ENCODE peak calls at places on chromosomes 7 and 10, in five cellular contexts. O is left ventricle myocardium inferior; H is central memory CD4-positive, alpha-beta T cell; V is retina; N is epithelial cell of esophagus. W is an unnamed sample.

GRCh38 chr10:8048281-8049008 is 6.0 kb upstream of the GATA3 start:
- DNase-seq in O (no peak), N (no peak), V (no peak), H (peak), W (no peak)

GRCh38 chr10:62851449-62851848 is 35.3 kb upstream of the EGR2 start:
- DNase-seq in N (peak), H (no peak), V (no peak), O (no peak), W (no peak)

GRCh38 chr10:47095211-47095610 is 184.0 kb downstream of the PTPN20 start:
- DNase-seq in H (no peak), N (no peak), V (no peak), O (no peak), W (no peak)

GRCh38 chr7:1357601-1358271 is 101.5 kb downstream of the MICALL2 start:
- DNase-seq in N (no peak), V (no peak), H (no peak), O (no peak), W (no peak)

GRCh38 chr7:21966271-21966670 is 20.6 kb upstream of the CDCA7L start:
- DNase-seq in N (no peak), O (no peak), V (no peak), H (no peak), W (no peak)

GRCh38 chr7:130903358-130903974 is 169.5 kb upstream of the KLF14 start:
- DNase-seq in H (no peak), N (peak), V (no peak), O (no peak), W (no peak)

GRCh38 chr7:39810710-39811109 is 139.3 kb upstream of the CDK13 start:
- DNase-seq in V (no peak), N (peak), H (no peak), O (no peak), W (no peak)

GRCh38 chr7:22373388-22373787 is 16.4 kb upstream of the RAPGEF5 start:
- DNase-seq in N (no peak), O (no peak), V (no peak), H (no peak), W (no peak)

GRCh38 chr7:151790095-151790825 is 86.7 kb downstream of the PRKAG2 start:
- DNase-seq in H (no peak), V (no peak), O (no peak), N (no peak), W (no peak)

GRCh38 chr10:71323407-71323806 is 4.3 kb downstream of the SLC29A3 start:
- DNase-seq in N (peak), O (no peak), H (peak), V (no peak), W (no peak)

GRCh38 chr10:48607356-48608278 is 2.7 kb upstream of the ARHGAP22 start:
- DNase-seq in N (no peak), H (no peak), V (no peak), O (no peak), W (no peak)

GRCh38 chr10:30413996-30414576 is 19.9 kb upstream of the MAP3K8 start:
- DNase-seq in O (no peak), V (peak), H (peak), N (peak), W (no peak)

GRCh38 chr10:33277135-33277536 is 57.3 kb downstream of the NRP1 start:
- DNase-seq in V (no peak), N (peak), H (no peak), O (peak), W (no peak)

GRCh38 chr10:86366033-86366901 is at the start of gene GRID1:
- DNase-seq in V (peak), O (no peak), H (no peak), N (peak), W (no peak)

GRCh38 chr7:3655635-3656034 is 354.6 kb downstream of the SDK1 start:
- DNase-seq in H (no peak), V (no peak), O (no peak), N (no peak), W (no peak)

GRCh38 chr7:73307436-73307835 is 1.2 kb downstream of the NSUN5 start:
- DNase-seq in V (no peak), N (no peak), O (no peak), H (no peak), W (no peak)

GRCh38 chr7:52423251-52423650 is 612.2 kb upstream of the POM121L12 start:
- DNase-seq in N (no peak), O (no peak), V (no peak), H (no peak), W (no peak)

GRCh38 chr10:70863470-70864160 is 24.8 kb downstream of the PCBD1 start:
- DNase-seq in O (no peak), N (no peak), H (no peak), V (no peak), W (no peak)

GRCh38 chr10:68348265-68348741 is 15.6 kb upstream of the PBLD start:
- DNase-seq in N (peak), V (peak), O (no peak), H (peak), W (no peak)

GRCh38 chr7:118104812-118105441 is 79.0 kb upstream of the LSM8 start:
- DNase-seq in V (peak), H (no peak), O (no peak), N (peak), W (no peak)

GRCh38 chr10:2212196-2212719 is 474.9 kb upstream of the ADARB2 start:
- DNase-seq in O (no peak), V (peak), N (no peak), H (no peak), W (no peak)

GRCh38 chr7:102836206-102836938 is 76.4 kb upstream of the LRRC17 start:
- DNase-seq in H (no peak), O (no peak), N (peak), V (peak), W (no peak)

GRCh38 chr10:110206988-110207804 is at the start of gene MXI1:
- DNase-seq in N (peak), H (peak), O (peak), V (peak), W (no peak)

GRCh38 chr10:14654821-14655382 is 119.8 kb downstream of the FAM107B start:
- DNase-seq in H (no peak), V (no peak), O (no peak), N (no peak), W (no peak)

GRCh38 chr10:7092603-7093002 is 318.2 kb downstream of the SFMBT2 start:
- DNase-seq in V (no peak), H (no peak), O (no peak), N (peak), W (no peak)

GRCh38 chr10:11824825-11825224 is 1.7 kb downstream of the PROSER2 start:
- DNase-seq in V (no peak), O (no peak), H (no peak), N (peak), W (no peak)

GRCh38 chr10:28939352-28940157 is 262.2 kb downstream of the BAMBI start:
- DNase-seq in V (peak), N (peak), H (no peak), O (peak), W (peak)

GRCh38 chr10:116164291-116164690 is 108.7 kb downstream of the GFRA1 start:
- DNase-seq in N (no peak), H (no peak), V (no peak), O (no peak), W (no peak)

GRCh38 chr10:62626817-62627216 is 177.7 kb upstream of the ADO start:
- DNase-seq in V (no peak), N (peak), H (no peak), O (no peak), W (no peak)

GRCh38 chr7:1096156-1097119 is 8.5 kb downstream of the GPER1 start:
- DNase-seq in H (no peak), O (no peak), N (no peak), V (no peak), W (no peak)

GRCh38 chr10:83166344-83166743 is 973.0 kb upstream of the GHITM start:
- DNase-seq in V (peak), N (peak), H (no peak), O (no peak), W (no peak)

GRCh38 chr7:155374276-155375252 is 76.9 kb downstream of the INSIG1 start:
- DNase-seq in O (no peak), N (no peak), V (peak), H (no peak), W (no peak)

GRCh38 chr10:123840714-123841113 is 50.9 kb downstream of the CPXM2 start:
- DNase-seq in H (no peak), N (no peak), O (no peak), V (no peak), W (no peak)

W was measured in smooth muscle cell of the brain vasculature.